ENCODE peak calls at places on chromosomes 1 and 21, in nine cellular contexts. One of them, this sample, is unnamed.
A peak's percentile ranks its signal among the peaks of the same experiment; 100 is the strongest.

GRCh38 chr1:42221952-42222606 is 57.5 kb upstream of the GUCA2A start:
- DNase-seq in astrocyte of the spinal cord: peak; percentile 24
- DNase-seq in mucosa of descending colon: no peak
- DNase-seq in keratinocyte: peak; percentile 50
- DNase-seq in foreskin fibroblast: peak; percentile 25
- DNase-seq in epithelial cell of esophagus: no peak
- DNase-seq in psoas muscle: no peak
- DNase-seq in fibroblast of the aortic adventitia: peak; percentile 84
- DNase-seq in endothelial cell of umbilical vein: peak; percentile 24
- DNase-seq in this sample: no peak

GRCh38 chr1:11273595-11274234 is 717 bp downstream of the UBIAD1 start:
- DNase-seq in astrocyte of the spinal cord: no peak
- DNase-seq in mucosa of descending colon: no peak
- DNase-seq in keratinocyte: no peak
- DNase-seq in foreskin fibroblast: no peak
- DNase-seq in epithelial cell of esophagus: peak; percentile 7
- DNase-seq in psoas muscle: no peak
- DNase-seq in fibroblast of the aortic adventitia: no peak
- DNase-seq in endothelial cell of umbilical vein: no peak
- DNase-seq in this sample: no peak

GRCh38 chr1:84635261-84635848 is 54.9 kb downstream of the SSX2IP start:
- DNase-seq in astrocyte of the spinal cord: no peak
- DNase-seq in mucosa of descending colon: no peak
- DNase-seq in keratinocyte: no peak
- DNase-seq in foreskin fibroblast: no peak
- DNase-seq in epithelial cell of esophagus: no peak
- DNase-seq in psoas muscle: no peak
- DNase-seq in fibroblast of the aortic adventitia: no peak
- DNase-seq in endothelial cell of umbilical vein: no peak
- DNase-seq in this sample: no peak

GRCh38 chr1:104699433-104699832 is 949.7 kb downstream of the AMY1C start:
- DNase-seq in astrocyte of the spinal cord: no peak
- DNase-seq in mucosa of descending colon: no peak
- DNase-seq in keratinocyte: no peak
- DNase-seq in foreskin fibroblast: no peak
- DNase-seq in epithelial cell of esophagus: no peak
- DNase-seq in psoas muscle: no peak
- DNase-seq in fibroblast of the aortic adventitia: no peak
- DNase-seq in endothelial cell of umbilical vein: no peak
- DNase-seq in this sample: no peak

GRCh38 chr1:152189657-152190442 is 30.8 kb upstream of the RPTN start:
- DNase-seq in astrocyte of the spinal cord: peak; percentile 68
- DNase-seq in mucosa of descending colon: peak; percentile 68
- DNase-seq in keratinocyte: no peak
- DNase-seq in foreskin fibroblast: peak; percentile 81
- DNase-seq in epithelial cell of esophagus: peak; percentile 85
- DNase-seq in psoas muscle: peak; percentile 57
- DNase-seq in fibroblast of the aortic adventitia: peak; percentile 74
- DNase-seq in endothelial cell of umbilical vein: peak; percentile 65
- DNase-seq in this sample: no peak

GRCh38 chr1:223248001-223248786 is 105.1 kb upstream of the TLR5 start:
- DNase-seq in astrocyte of the spinal cord: no peak
- DNase-seq in mucosa of descending colon: no peak
- DNase-seq in keratinocyte: no peak
- DNase-seq in foreskin fibroblast: no peak
- DNase-seq in epithelial cell of esophagus: no peak
- DNase-seq in psoas muscle: no peak
- DNase-seq in fibroblast of the aortic adventitia: no peak
- DNase-seq in endothelial cell of umbilical vein: no peak
- DNase-seq in this sample: no peak

GRCh38 chr1:67668660-67669059 is 16.3 kb upstream of the GADD45A start:
- DNase-seq in astrocyte of the spinal cord: no peak
- DNase-seq in mucosa of descending colon: peak; percentile 92
- DNase-seq in keratinocyte: no peak
- DNase-seq in foreskin fibroblast: no peak
- DNase-seq in epithelial cell of esophagus: no peak
- DNase-seq in psoas muscle: no peak
- DNase-seq in fibroblast of the aortic adventitia: no peak
- DNase-seq in endothelial cell of umbilical vein: no peak
- DNase-seq in this sample: peak; percentile 86

GRCh38 chr21:39687069-39687468 is 57.9 kb upstream of the IGSF5 start:
- DNase-seq in astrocyte of the spinal cord: no peak
- DNase-seq in mucosa of descending colon: peak; percentile 64
- DNase-seq in keratinocyte: no peak
- DNase-seq in foreskin fibroblast: no peak
- DNase-seq in epithelial cell of esophagus: no peak
- DNase-seq in psoas muscle: no peak
- DNase-seq in fibroblast of the aortic adventitia: no peak
- DNase-seq in endothelial cell of umbilical vein: no peak
- DNase-seq in this sample: no peak

GRCh38 chr1:209207701-209208286 is 375.7 kb upstream of the CAMK1G start:
- DNase-seq in astrocyte of the spinal cord: peak; percentile 70
- DNase-seq in mucosa of descending colon: peak; percentile 76
- DNase-seq in keratinocyte: no peak
- DNase-seq in foreskin fibroblast: peak; percentile 90
- DNase-seq in epithelial cell of esophagus: peak; percentile 77
- DNase-seq in psoas muscle: peak; percentile 69
- DNase-seq in fibroblast of the aortic adventitia: peak; percentile 65
- DNase-seq in endothelial cell of umbilical vein: peak; percentile 73
- DNase-seq in this sample: peak; percentile 63

GRCh38 chr1:93502561-93502960 is 54.6 kb downstream of the FNBP1L start:
- DNase-seq in astrocyte of the spinal cord: no peak
- DNase-seq in mucosa of descending colon: no peak
- DNase-seq in keratinocyte: no peak
- DNase-seq in foreskin fibroblast: no peak
- DNase-seq in epithelial cell of esophagus: peak; percentile 49
- DNase-seq in psoas muscle: no peak
- DNase-seq in fibroblast of the aortic adventitia: no peak
- DNase-seq in endothelial cell of umbilical vein: no peak
- DNase-seq in this sample: no peak

GRCh38 chr1:201602413-201603265 is 63.7 kb downstream of the NAV1 start:
- DNase-seq in astrocyte of the spinal cord: peak; percentile 96
- DNase-seq in mucosa of descending colon: no peak
- DNase-seq in keratinocyte: no peak
- DNase-seq in foreskin fibroblast: peak; percentile 87
- DNase-seq in epithelial cell of esophagus: peak; percentile 73
- DNase-seq in psoas muscle: no peak
- DNase-seq in fibroblast of the aortic adventitia: peak; percentile 93
- DNase-seq in endothelial cell of umbilical vein: peak; percentile 42
- DNase-seq in this sample: no peak

GRCh38 chr1:41559331-41559730 is 74.8 kb upstream of the EDN2 start:
- DNase-seq in astrocyte of the spinal cord: no peak
- DNase-seq in mucosa of descending colon: no peak
- DNase-seq in keratinocyte: no peak
- DNase-seq in foreskin fibroblast: no peak
- DNase-seq in epithelial cell of esophagus: no peak
- DNase-seq in psoas muscle: no peak
- DNase-seq in fibroblast of the aortic adventitia: no peak
- DNase-seq in endothelial cell of umbilical vein: no peak
- DNase-seq in this sample: no peak

GRCh38 chr21:44873356-44874239 is at the start of gene PTTG1IP:
- DNase-seq in astrocyte of the spinal cord: peak; percentile 98
- DNase-seq in mucosa of descending colon: peak; percentile 98
- DNase-seq in keratinocyte: peak; percentile 82
- DNase-seq in foreskin fibroblast: peak; percentile 99
- DNase-seq in epithelial cell of esophagus: peak; percentile 97
- DNase-seq in psoas muscle: peak; percentile 100
- DNase-seq in fibroblast of the aortic adventitia: peak; percentile 95
- DNase-seq in endothelial cell of umbilical vein: peak; percentile 99
- DNase-seq in this sample: peak; percentile 100

GRCh38 chr21:44872568-44873355 is 728 bp downstream of the PTTG1IP start:
- DNase-seq in astrocyte of the spinal cord: peak; percentile 35
- DNase-seq in mucosa of descending colon: peak; percentile 47
- DNase-seq in keratinocyte: no peak
- DNase-seq in foreskin fibroblast: peak; percentile 50
- DNase-seq in epithelial cell of esophagus: peak; percentile 24
- DNase-seq in psoas muscle: peak; percentile 73
- DNase-seq in fibroblast of the aortic adventitia: peak; percentile 40
- DNase-seq in endothelial cell of umbilical vein: peak; percentile 53
- DNase-seq in this sample: peak; percentile 28

GRCh38 chr21:44870748-44871495 is 2.6 kb downstream of the PTTG1IP start:
- DNase-seq in astrocyte of the spinal cord: peak; percentile 22
- DNase-seq in mucosa of descending colon: peak; percentile 57
- DNase-seq in keratinocyte: no peak
- DNase-seq in foreskin fibroblast: no peak
- DNase-seq in epithelial cell of esophagus: peak; percentile 53
- DNase-seq in psoas muscle: peak; percentile 87
- DNase-seq in fibroblast of the aortic adventitia: no peak
- DNase-seq in endothelial cell of umbilical vein: peak; percentile 57
- DNase-seq in this sample: peak; percentile 54

GRCh38 chr21:44871576-44872265 is 1.8 kb downstream of the PTTG1IP start:
- DNase-seq in astrocyte of the spinal cord: peak; percentile 66
- DNase-seq in mucosa of descending colon: peak; percentile 76
- DNase-seq in keratinocyte: no peak
- DNase-seq in foreskin fibroblast: peak; percentile 90
- DNase-seq in epithelial cell of esophagus: peak; percentile 94
- DNase-seq in psoas muscle: peak; percentile 73
- DNase-seq in fibroblast of the aortic adventitia: peak; percentile 91
- DNase-seq in endothelial cell of umbilical vein: peak; percentile 58
- DNase-seq in this sample: no peak

GRCh38 chr21:44872266-44872567 is 1.3 kb downstream of the PTTG1IP start:
- DNase-seq in astrocyte of the spinal cord: no peak
- DNase-seq in mucosa of descending colon: no peak
- DNase-seq in keratinocyte: no peak
- DNase-seq in foreskin fibroblast: no peak
- DNase-seq in epithelial cell of esophagus: peak; percentile 45
- DNase-seq in psoas muscle: no peak
- DNase-seq in fibroblast of the aortic adventitia: no peak
- DNase-seq in endothelial cell of umbilical vein: no peak
- DNase-seq in this sample: no peak
- H3K4me3 ChIP-seq in astrocyte of the spinal cord: peak overlapping the region; percentile 51
- H3K4me3 ChIP-seq in mucosa of descending colon: no peak overlapping the region
- H3K4me3 ChIP-seq in keratinocyte: peak overlapping the region; percentile 85
- H3K4me3 ChIP-seq in foreskin fibroblast: peak overlapping the region; percentile 85
- H3K4me3 ChIP-seq in epithelial cell of esophagus: peak overlapping the region; percentile 70
- H3K4me3 ChIP-seq in psoas muscle: peak overlapping the region; percentile 90
- H3K4me3 ChIP-seq in fibroblast of the aortic adventitia: peak overlapping the region; percentile 94
- H3K4me3 ChIP-seq in endothelial cell of umbilical vein: peak overlapping the region; percentile 83
- H3K4me3 ChIP-seq in this sample: peak overlapping the region; percentile 99

GRCh38 chr1:162564762-162565218 is 3.3 kb downstream of the UAP1 start:
- DNase-seq in astrocyte of the spinal cord: no peak
- DNase-seq in mucosa of descending colon: no peak
- DNase-seq in keratinocyte: no peak
- DNase-seq in foreskin fibroblast: no peak
- DNase-seq in epithelial cell of esophagus: peak; percentile 18
- DNase-seq in psoas muscle: no peak
- DNase-seq in fibroblast of the aortic adventitia: no peak
- DNase-seq in endothelial cell of umbilical vein: no peak
- DNase-seq in this sample: no peak
- H3K4me3 ChIP-seq in astrocyte of the spinal cord: no peak overlapping the region
- H3K4me3 ChIP-seq in mucosa of descending colon: no peak overlapping the region
- H3K4me3 ChIP-seq in keratinocyte: peak overlapping the region; percentile 98
- H3K4me3 ChIP-seq in foreskin fibroblast: no peak overlapping the region
- H3K4me3 ChIP-seq in epithelial cell of esophagus: no peak overlapping the region
- H3K4me3 ChIP-seq in psoas muscle: no peak overlapping the region
- H3K4me3 ChIP-seq in fibroblast of the aortic adventitia: peak overlapping the region; percentile 49
- H3K4me3 ChIP-seq in endothelial cell of umbilical vein: no peak overlapping the region
- H3K4me3 ChIP-seq in this sample: no peak overlapping the region

DNA sequence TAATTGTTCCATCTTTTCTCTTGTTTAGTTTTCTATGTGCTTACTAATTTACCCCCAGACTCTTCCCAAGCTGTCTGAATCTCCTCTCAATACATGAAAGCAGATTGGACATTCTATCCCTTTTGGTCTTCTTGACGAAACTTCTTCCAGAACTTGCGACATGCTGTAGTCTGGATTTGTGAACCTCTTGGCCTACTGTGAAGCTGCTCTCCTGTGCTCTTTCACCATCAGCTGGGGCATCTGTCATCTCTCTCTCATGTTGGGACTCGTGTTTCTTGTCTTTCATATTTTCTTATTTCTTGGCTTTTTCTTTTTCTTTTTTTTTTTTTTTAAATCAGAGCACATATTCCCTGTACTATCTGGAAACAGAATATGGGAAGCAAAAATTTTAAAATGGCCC is 6.8 kb downstream of the CPT2 start:
- DNase-seq in astrocyte of the spinal cord: no peak
- DNase-seq in mucosa of descending colon: no peak
- DNase-seq in keratinocyte: no peak
- DNase-seq in foreskin fibroblast: no peak
- DNase-seq in epithelial cell of esophagus: peak; percentile 67
- DNase-seq in psoas muscle: no peak
- DNase-seq in fibroblast of the aortic adventitia: no peak
- DNase-seq in endothelial cell of umbilical vein: no peak
- DNase-seq in this sample: no peak
- H3K4me3 ChIP-seq in astrocyte of the spinal cord: no peak overlapping the region
- H3K4me3 ChIP-seq in mucosa of descending colon: no peak overlapping the region
- H3K4me3 ChIP-seq in keratinocyte: no peak overlapping the region
- H3K4me3 ChIP-seq in foreskin fibroblast: no peak overlapping the region
- H3K4me3 ChIP-seq in epithelial cell of esophagus: no peak overlapping the region
- H3K4me3 ChIP-seq in psoas muscle: no peak overlapping the region
- H3K4me3 ChIP-seq in fibroblast of the aortic adventitia: no peak overlapping the region
- H3K4me3 ChIP-seq in endothelial cell of umbilical vein: no peak overlapping the region
- H3K4me3 ChIP-seq in this sample: no peak overlapping the region

GRCh38 chr1:28176492-28177470 is at the start of gene PTAFR:
- DNase-seq in astrocyte of the spinal cord: no peak
- DNase-seq in mucosa of descending colon: no peak
- DNase-seq in keratinocyte: no peak
- DNase-seq in foreskin fibroblast: no peak
- DNase-seq in epithelial cell of esophagus: no peak
- DNase-seq in psoas muscle: peak; percentile 50
- DNase-seq in fibroblast of the aortic adventitia: no peak
- DNase-seq in endothelial cell of umbilical vein: no peak
- DNase-seq in this sample: peak; percentile 82

GRCh38 chr1:28173151-28173979 is 3.1 kb downstream of the PTAFR start:
- DNase-seq in astrocyte of the spinal cord: no peak
- DNase-seq in mucosa of descending colon: peak; percentile 33
- DNase-seq in keratinocyte: no peak
- DNase-seq in foreskin fibroblast: peak; percentile 16
- DNase-seq in epithelial cell of esophagus: peak; percentile 25
- DNase-seq in psoas muscle: peak; percentile 40
- DNase-seq in fibroblast of the aortic adventitia: no peak
- DNase-seq in endothelial cell of umbilical vein: no peak
- DNase-seq in this sample: no peak

GRCh38 chr1:28172690-28173150 is 3.8 kb downstream of the PTAFR start:
- DNase-seq in astrocyte of the spinal cord: no peak
- DNase-seq in mucosa of descending colon: peak; percentile 53
- DNase-seq in keratinocyte: no peak
- DNase-seq in foreskin fibroblast: peak; percentile 41
- DNase-seq in epithelial cell of esophagus: no peak
- DNase-seq in psoas muscle: peak; percentile 31
- DNase-seq in fibroblast of the aortic adventitia: peak; percentile 68
- DNase-seq in endothelial cell of umbilical vein: peak; percentile 40
- DNase-seq in this sample: no peak

GRCh38 chr1:28171246-28171645 is 5.2 kb downstream of the PTAFR start:
- DNase-seq in astrocyte of the spinal cord: no peak
- DNase-seq in mucosa of descending colon: no peak
- DNase-seq in keratinocyte: no peak
- DNase-seq in foreskin fibroblast: no peak
- DNase-seq in epithelial cell of esophagus: peak; percentile 58
- DNase-seq in psoas muscle: no peak
- DNase-seq in fibroblast of the aortic adventitia: no peak
- DNase-seq in endothelial cell of umbilical vein: no peak
- DNase-seq in this sample: peak; percentile 39

DNA sequence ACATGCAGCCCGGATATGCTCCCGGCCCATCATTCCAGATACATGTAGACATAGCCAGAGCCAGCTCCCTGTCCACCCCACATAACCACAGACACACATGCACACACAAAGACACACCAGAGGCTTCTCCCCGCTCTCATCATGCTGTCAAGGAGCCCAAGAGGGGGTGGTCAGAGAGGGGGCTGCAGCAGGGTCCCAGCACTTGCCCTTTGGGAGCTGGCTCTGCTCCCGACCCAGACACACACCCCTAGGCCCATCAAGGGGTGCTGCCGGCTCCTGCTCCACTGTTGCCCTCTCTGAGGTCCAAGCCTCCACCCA is 2.6 kb downstream of the PTAFR start:
- DNase-seq in astrocyte of the spinal cord: no peak
- DNase-seq in mucosa of descending colon: no peak
- DNase-seq in keratinocyte: no peak
- DNase-seq in foreskin fibroblast: peak; percentile 76
- DNase-seq in epithelial cell of esophagus: no peak
- DNase-seq in psoas muscle: no peak
- DNase-seq in fibroblast of the aortic adventitia: peak; percentile 18
- DNase-seq in endothelial cell of umbilical vein: no peak
- DNase-seq in this sample: no peak
- H3K4me3 ChIP-seq in astrocyte of the spinal cord: no peak overlapping the region
- H3K4me3 ChIP-seq in mucosa of descending colon: no peak overlapping the region
- H3K4me3 ChIP-seq in keratinocyte: no peak overlapping the region
- H3K4me3 ChIP-seq in foreskin fibroblast: no peak overlapping the region
- H3K4me3 ChIP-seq in epithelial cell of esophagus: no peak overlapping the region
- H3K4me3 ChIP-seq in psoas muscle: peak overlapping the region; percentile 24
- H3K4me3 ChIP-seq in fibroblast of the aortic adventitia: no peak overlapping the region
- H3K4me3 ChIP-seq in endothelial cell of umbilical vein: no peak overlapping the region
- H3K4me3 ChIP-seq in this sample: no peak overlapping the region

This sample was measured in Peyer's patch.